ENCODE peak calls at places on chromosomes 12 and 14, in six cellular contexts. S is C1 segment of cervical spinal cord, U is aorta, W is ACHN, I is M059J, F is GM04503. N is an unnamed sample.

GRCh38 chr12:122852336-122853275 is 17.3 kb downstream of the HIP1R start:
- DNase-seq in S (peak; percentile 65), U (no peak), W (no peak), I (no peak), F (no peak), N (peak; percentile 93)

GRCh38 chr14:45083979-45084722 is at the start of gene PRPF39:
- DNase-seq in S (peak; percentile 94), U (peak; percentile 97), W (peak; percentile 91), I (peak; percentile 89), F (peak; percentile 53), N (peak; percentile 92)

GRCh38 chr12:104637616-104638015 is 180.9 kb downstream of the CHST11 start:
- DNase-seq in S (no peak), U (peak; percentile 55), W (no peak), I (no peak), F (no peak), N (no peak)

GRCh38 chr14:78519863-78520262 is 349.7 kb downstream of the NRXN3 start:
- DNase-seq in S (no peak), U (no peak), W (peak; percentile 39), I (peak; percentile 14), F (no peak), N (peak; percentile 20)

GRCh38 chr12:80937391-80938238 is at the start of gene LIN7A:
- DNase-seq in S (peak; percentile 49), U (peak; percentile 51), W (no peak), I (peak; percentile 8), F (peak; percentile 20), N (peak; percentile 7)

GRCh38 chr12:15278816-15279658 is 43.3 kb upstream of the PTPRO start:
- DNase-seq in S (no peak), U (peak; percentile 96), W (no peak), I (peak; percentile 92), F (peak; percentile 60), N (no peak)

GRCh38 chr12:6089041-6089823 is 35.2 kb downstream of the VWF start:
- DNase-seq in S (no peak), U (no peak), W (no peak), I (peak; percentile 84), F (no peak), N (no peak)

GRCh38 chr14:71300474-71301359 is 393.5 kb downstream of the PCNX1 start:
- DNase-seq in S (no peak), U (no peak), W (no peak), I (no peak), F (no peak), N (no peak)

GRCh38 chr14:70886421-70887206 is 20.6 kb upstream of the PCNX1 start:
- DNase-seq in S (no peak), U (no peak), W (no peak), I (no peak), F (no peak), N (peak; percentile 42)

GRCh38 chr12:14723763-14724162 is 27.4 kb upstream of the GUCY2C start:
- DNase-seq in S (peak; percentile 2), U (no peak), W (peak; percentile 73), I (peak; percentile 49), F (peak; percentile 13), N (peak; percentile 40)

GRCh38 chr14:49879683-49880204 is 13.1 kb upstream of the ARF6 start:
- DNase-seq in S (no peak), U (peak; percentile 66), W (peak; percentile 73), I (peak; percentile 69), F (no peak), N (no peak)

GRCh38 chr12:52390739-52391617 is 5.5 kb upstream of the KRT84 start:
- DNase-seq in S (no peak), U (peak; percentile 26), W (peak; percentile 47), I (peak; percentile 23), F (no peak), N (peak; percentile 3)

GRCh38 chr14:104442611-104443390 is 136.8 kb upstream of the C14orf180 start:
- DNase-seq in S (no peak), U (no peak), W (no peak), I (no peak), F (no peak), N (no peak)

GRCh38 chr12:104458645-104459555 is 2.2 kb downstream of the CHST11 start:
- DNase-seq in S (peak; percentile 16), U (peak; percentile 69), W (no peak), I (peak; percentile 50), F (no peak), N (no peak)

GRCh38 chr12:106332536-106332935 is 25.0 kb upstream of the POLR3B start:
- DNase-seq in S (no peak), U (no peak), W (no peak), I (no peak), F (no peak), N (no peak)

GRCh38 chr14:100306506-100307214 is 416 bp upstream of the SLC25A29 start:
- DNase-seq in S (peak; percentile 94), U (peak; percentile 92), W (peak; percentile 83), I (peak; percentile 80), F (no peak), N (peak; percentile 94)

GRCh38 chr12:22318122-22318737 is 16.3 kb downstream of the ST8SIA1 start:
- DNase-seq in S (no peak), U (no peak), W (no peak), I (peak; percentile 41), F (no peak), N (no peak)

GRCh38 chr14:95547626-95548327 is 12.9 kb downstream of the GLRX5 start:
- DNase-seq in S (no peak), U (no peak), W (peak; percentile 70), I (peak; percentile 79), F (no peak), N (no peak)